ENCODE peak calls at places on chromosomes 4 and X, in eight cellular contexts. D is neural crest cell; I is CD8-positive, alpha-beta T cell; F is GM04504; Y is activated CD4-positive, alpha-beta T cell treated with anti-CD3 and anti-CD28 coated beads, Interleukin-2, amount 50 U/mL, for 4 hours; U is upper lobe of right lung; Q is CD8-positive, alpha-beta memory T cell; X is thoracic aorta. W is an unnamed sample.

GRCh38 chr4:11842620-11843263 is 414.0 kb upstream of the HS3ST1 start:
- DNase-seq in U (no peak), F (no peak), X (no peak), Y (no peak), I (no peak), D (no peak), Q (no peak), W (no peak)

GRCh38 chr4:100742045-100742444 is 224.2 kb upstream of the EMCN start:
- DNase-seq in Q (no peak), F (peak), D (no peak), Y (no peak), U (no peak), I (no peak), X (no peak), W (peak)

GRCh38 chr4:26375589-26375988 is 54.8 kb downstream of the RBPJ start:
- DNase-seq in Q (no peak), U (no peak), Y (no peak), I (no peak), D (no peak), X (no peak), F (no peak), W (no peak)

GRCh38 chrX:25721564-25721963 is 416.6 kb upstream of the MAGEB18 start:
- DNase-seq in D (no peak), F (no peak), X (no peak), I (no peak), Q (no peak), Y (no peak), U (no peak), W (no peak)

GRCh38 chrX:19389217-19389616 is 45.5 kb downstream of the PDHA1 start:
- DNase-seq in D (no peak), Q (no peak), Y (no peak), X (no peak), F (no peak), U (no peak), I (no peak), W (no peak)

GRCh38 chrX:7132335-7133035 is 15.0 kb upstream of the STS start:
- DNase-seq in Y (peak), X (no peak), I (no peak), F (peak), D (peak), Q (no peak), U (peak), W (peak)

GRCh38 chrX:75957107-75957610 is 172.1 kb upstream of the MAGEE2 start:
- DNase-seq in I (no peak), X (no peak), Y (no peak), F (no peak), U (no peak), D (no peak), Q (no peak), W (no peak)

GRCh38 chr4:16916719-16917337 is 18.4 kb upstream of the LDB2 start:
- DNase-seq in I (peak), Q (peak), Y (peak), U (no peak), X (no peak), D (peak), F (no peak), W (peak)

GRCh38 chr4:154364012-154364863 is 127.4 kb downstream of the DCHS2 start:
- DNase-seq in X (no peak), Y (no peak), F (no peak), U (no peak), Q (no peak), D (no peak), I (no peak), W (no peak)

GRCh38 chrX:140971385-140971784 is 31.0 kb upstream of the SPANXB1 start:
- DNase-seq in Y (no peak), X (no peak), F (no peak), Q (no peak), I (no peak), U (no peak), D (no peak), W (no peak)

GRCh38 chr4:53813991-53814390 is 222.7 kb upstream of the LNX1 start:
- DNase-seq in Y (no peak), I (no peak), U (no peak), F (no peak), X (no peak), D (no peak), Q (no peak), W (no peak)

GRCh38 chrX:13808293-13808692 is 8.6 kb downstream of the GPM6B start:
- DNase-seq in I (no peak), D (no peak), Y (no peak), F (no peak), U (no peak), Q (no peak), X (no peak), W (no peak)

GRCh38 chrX:44035576-44035975 is 62.4 kb upstream of the NDP start:
- DNase-seq in I (no peak), F (no peak), D (no peak), Y (no peak), U (no peak), Q (no peak), X (no peak), W (no peak)

GRCh38 chrX:148530464-148531077 is 30.2 kb downstream of the AFF2 start:
- DNase-seq in X (no peak), U (no peak), D (peak), Y (no peak), F (no peak), I (no peak), Q (no peak), W (peak)

GRCh38 chr4:89898304-89898716 is 3.7 kb downstream of the MMRN1 start:
- DNase-seq in Q (no peak), X (no peak), Y (no peak), F (no peak), D (no peak), U (no peak), I (no peak), W (peak)

GRCh38 chrX:54479471-54480122 is 16.4 kb downstream of the FGD1 start:
- DNase-seq in D (no peak), F (no peak), Y (no peak), U (no peak), X (no peak), Q (no peak), I (no peak), W (no peak)

GRCh38 chr4:8353912-8354453 is 84.4 kb downstream of the HTRA3 start:
- DNase-seq in I (no peak), X (no peak), Y (no peak), Q (no peak), D (no peak), U (peak), F (no peak), W (peak)

GRCh38 chr4:42360158-42360557 is 37.1 kb upstream of the SHISA3 start:
- DNase-seq in I (no peak), Q (no peak), D (no peak), X (no peak), F (no peak), Y (no peak), U (no peak), W (no peak)

GRCh38 chr4:107791902-107792301 is 32.8 kb upstream of the SGMS2 start:
- DNase-seq in F (no peak), Q (no peak), Y (no peak), U (no peak), X (no peak), I (no peak), D (no peak), W (no peak)

GRCh38 chr4:75542824-75543223 is 13.0 kb upstream of the ODAPH start:
- DNase-seq in F (peak), U (no peak), I (no peak), Y (no peak), D (no peak), X (no peak), Q (no peak), W (no peak)

GRCh38 chr4:148397006-148397673 is 45.1 kb downstream of the NR3C2 start:
- DNase-seq in Q (no peak), F (no peak), I (no peak), D (no peak), Y (no peak), U (no peak), X (no peak), W (peak)

GRCh38 chr4:1502976-1503375 is 96.7 kb upstream of the NKX1-1 start:
- DNase-seq in X (no peak), I (no peak), U (peak), F (no peak), Y (no peak), Q (no peak), D (no peak), W (peak)

GRCh38 chr4:123943976-123944375 is 547.4 kb downstream of the SPRY1 start:
- DNase-seq in F (no peak), Y (no peak), D (no peak), X (no peak), Q (no peak), U (no peak), I (no peak), W (no peak)

GRCh38 chr4:114598191-114599121 is at the start of gene UGT8:
- DNase-seq in D (peak), I (no peak), Y (no peak), X (no peak), F (no peak), U (peak), Q (peak), W (peak)

GRCh38 chr4:30537462-30537861 is 182.7 kb upstream of the PCDH7 start:
- DNase-seq in Y (no peak), I (no peak), U (no peak), X (no peak), Q (no peak), D (no peak), F (peak), W (no peak)

GRCh38 chr4:163568835-163569234 is 74.3 kb downstream of the TMA16 start:
- DNase-seq in D (no peak), Y (no peak), U (no peak), X (no peak), Q (no peak), F (no peak), I (no peak), W (no peak)

GRCh38 chr4:74230902-74231499 is 73.1 kb downstream of the MTHFD2L start:
- DNase-seq in X (no peak), I (no peak), D (no peak), F (peak), Q (no peak), Y (no peak), U (no peak), W (no peak)

GRCh38 chrX:38820751-38821150 is 19.5 kb downstream of the MID1IP1 start:
- DNase-seq in Q (no peak), F (no peak), X (no peak), U (no peak), Y (no peak), D (no peak), I (no peak), W (no peak)

GRCh38 chr4:25198713-25199112 is 35.1 kb upstream of the PI4K2B start:
- DNase-seq in Q (no peak), U (no peak), Y (no peak), D (no peak), F (no peak), X (no peak), I (no peak), W (no peak)

GRCh38 chrX:131762802-131763234 is 218.9 kb downstream of the OR13H1 start:
- DNase-seq in I (no peak), U (no peak), X (no peak), Y (no peak), F (no peak), D (no peak), Q (peak), W (no peak)

GRCh38 chrX:16797358-16797757 is 11.1 kb downstream of the TXLNG start:
- DNase-seq in F (peak), X (no peak), D (no peak), U (no peak), Y (no peak), Q (no peak), I (no peak), W (no peak)

GRCh38 chrX:150649096-150649870 is 43.9 kb upstream of the MTMR1 start:
- DNase-seq in F (peak), Q (no peak), X (no peak), D (no peak), Y (no peak), U (no peak), I (no peak), W (no peak)

GRCh38 chr4:7909966-7910720 is 29.5 kb downstream of the AFAP1 start:
- DNase-seq in U (no peak), D (no peak), F (peak), X (no peak), Q (no peak), I (no peak), Y (no peak), W (no peak)

GRCh38 chr4:6928067-6928466 is 18.4 kb downstream of the TBC1D14 start:
- DNase-seq in D (no peak), X (no peak), F (no peak), U (no peak), I (no peak), Y (no peak), Q (no peak), W (no peak)

GRCh38 chr4:76689079-76689817 is 208.7 kb downstream of the SOWAHB start:
- DNase-seq in D (peak), U (peak), F (no peak), Y (peak), Q (no peak), X (no peak), I (no peak), W (peak)

GRCh38 chrX:111052478-111052877 is 43.5 kb upstream of the PAK3 start:
- DNase-seq in X (no peak), I (no peak), U (no peak), Q (no peak), F (no peak), D (no peak), Y (no peak), W (no peak)

GRCh38 chr4:54281060-54281781 is 52.1 kb downstream of the PDGFRA start:
- DNase-seq in Y (no peak), I (no peak), D (no peak), U (no peak), X (peak), Q (no peak), F (peak), W (peak)

GRCh38 chr4:98905834-98906233 is 23.1 kb downstream of the EIF4E start:
- DNase-seq in Q (no peak), F (no peak), D (no peak), U (no peak), X (no peak), Y (no peak), I (no peak), W (no peak)

GRCh38 chr4:86853209-86853608 is 4.0 kb upstream of the SLC10A6 start:
- DNase-seq in F (no peak), I (no peak), Y (no peak), Q (no peak), U (no peak), X (no peak), D (no peak), W (no peak)